ENCODE peak calls at places on chromosomes 13 and 19, in six cellular contexts. K is stromal cell of bone marrow; B is stimulated activated CD8-positive, alpha-beta memory T cell treated with anti-CD3 and anti-CD28 coated beads, Interleukin-12 subunit alpha, Interleukin-12 subunit beta, amount 100 ng/mL, for 1 hour; R is myocyte; H is uterus; Q is ACHN. F is an unnamed sample.

GRCh38 chr19:27744926-27745844 is 1467.8 kb downstream of the UQCRFS1 start:
- DNase-seq in Q (no peak), R (peak; percentile 88), B (no peak), H (no peak), K (no peak), F (no peak)

GRCh38 chr13:42041017-42041683 is 7.3 kb upstream of the DGKH start:
- DNase-seq in H (peak; percentile 39), R (peak; percentile 45), Q (peak; percentile 47), K (no peak), B (no peak), F (no peak)

GRCh38 chr13:113176822-113177221 is 18.4 kb downstream of the PROZ start:
- DNase-seq in H (no peak), Q (no peak), K (no peak), B (no peak), R (no peak), F (no peak)

GRCh38 chr13:20664304-20664703 is 39.2 kb upstream of the IL17D start:
- DNase-seq in K (no peak), B (no peak), H (no peak), Q (no peak), R (no peak), F (no peak)

GRCh38 chr13:44876782-44877324 is 112.4 kb downstream of the NUFIP1 start:
- DNase-seq in Q (no peak), R (no peak), B (no peak), H (no peak), K (no peak), F (no peak)

GRCh38 chr13:46396341-46396740 is 9.3 kb upstream of the RUBCNL start:
- DNase-seq in R (no peak), B (no peak), K (no peak), Q (no peak), H (no peak), F (no peak)

GRCh38 chr19:45251452-45252354 is 632 bp downstream of the MARK4 start:
- DNase-seq in R (no peak), K (no peak), H (no peak), B (no peak), Q (no peak), F (peak; percentile 69)

GRCh38 chr19:15331419-15332310 is 674 bp downstream of the BRD4 start:
- DNase-seq in H (peak; percentile 48), Q (peak; percentile 44), R (peak; percentile 28), K (no peak), B (peak; percentile 27), F (peak; percentile 61)

GRCh38 chr19:6464070-6464873 is at the start of gene CRB3:
- DNase-seq in H (no peak), K (no peak), R (no peak), B (peak; percentile 42), Q (peak; percentile 62), F (peak; percentile 98)

GRCh38 chr13:101706651-101707050 is 254.2 kb downstream of the ITGBL1 start:
- DNase-seq in Q (peak; percentile 57), K (peak; percentile 92), H (no peak), B (no peak), R (peak; percentile 98), F (no peak)

GRCh38 chr13:67408823-67409222 is 178.7 kb upstream of the PCDH9 start:
- DNase-seq in B (no peak), K (no peak), Q (no peak), H (no peak), R (no peak), F (no peak)

GRCh38 chr19:41555752-41556151 is 20.2 kb upstream of the CEACAM21 start:
- DNase-seq in K (no peak), Q (no peak), R (no peak), B (no peak), H (no peak), F (no peak)

GRCh38 chr19:5623397-5624153 is 692 bp downstream of the SAFB start:
- DNase-seq in B (no peak), Q (peak; percentile 8), K (no peak), H (peak; percentile 20), R (peak; percentile 19), F (peak; percentile 78)

GRCh38 chr13:34044660-34045080 is 226.7 kb downstream of the RFC3 start:
- DNase-seq in Q (no peak), B (no peak), K (peak; percentile 61), R (peak; percentile 46), H (no peak), F (no peak)

GRCh38 chr13:46492946-46493345 is 60.0 kb upstream of the LRCH1 start:
- DNase-seq in B (no peak), K (peak; percentile 54), R (peak; percentile 77), H (no peak), Q (peak; percentile 49), F (no peak)

GRCh38 chr13:106156468-106156867 is 379.0 kb downstream of the EFNB2 start:
- DNase-seq in K (peak; percentile 93), H (peak; percentile 19), B (no peak), R (peak; percentile 76), Q (peak; percentile 84), F (no peak)

GRCh38 chr13:21849323-21849722 is 178.4 kb downstream of the FGF9 start:
- DNase-seq in H (no peak), R (no peak), K (no peak), Q (peak; percentile 31), B (no peak), F (no peak)

GRCh38 chr19:54421521-54421920 is 6.3 kb downstream of the TTYH1 start:
- DNase-seq in R (no peak), K (no peak), Q (no peak), H (no peak), B (no peak), F (no peak)

GRCh38 chr13:44237276-44237767 is 136.3 kb upstream of the SERP2 start:
- DNase-seq in R (peak; percentile 64), B (no peak), H (peak; percentile 85), Q (no peak), K (peak; percentile 96), F (no peak)

GRCh38 chr13:37621811-37622361 is 23.3 kb upstream of the POSTN start:
- DNase-seq in B (no peak), H (peak; percentile 36), Q (no peak), R (peak; percentile 36), K (peak; percentile 58), F (no peak)

GRCh38 chr13:36131215-36131930 is at the start of gene DCLK1:
- DNase-seq in R (peak; percentile 86), Q (peak; percentile 46), H (peak; percentile 62), B (no peak), K (peak; percentile 59), F (peak; percentile 34)

GRCh38 chr19:4009990-4010807 is 2.7 kb downstream of the PIAS4 start:
- DNase-seq in H (no peak), Q (no peak), B (no peak), K (no peak), R (peak; percentile 47), F (peak; percentile 76)

GRCh38 chr19:46107371-46107770 is 17.1 kb downstream of the IGFL3 start:
- DNase-seq in B (no peak), H (no peak), R (peak; percentile 60), K (peak; percentile 30), Q (no peak), F (no peak)

GRCh38 chr19:5665781-5666513 is 14.4 kb downstream of the MICOS13 start:
- DNase-seq in R (peak; percentile 59), B (no peak), Q (peak; percentile 78), K (peak; percentile 75), H (no peak), F (peak; percentile 6)

GRCh38 chr13:106083620-106084350 is 451.7 kb downstream of the EFNB2 start:
- DNase-seq in B (no peak), Q (peak; percentile 46), R (peak; percentile 67), H (no peak), K (no peak), F (peak; percentile 17)

GRCh38 chr13:41916173-41916954 is 44.5 kb downstream of the VWA8 start:
- DNase-seq in Q (peak; percentile 24), K (peak; percentile 68), H (no peak), B (no peak), R (peak; percentile 45), F (no peak)

GRCh38 chr19:45103200-45103624 is 10.2 kb downstream of the PPP1R37 start:
- DNase-seq in R (no peak), H (no peak), Q (no peak), K (no peak), B (no peak), F (no peak)

GRCh38 chr19:36489920-36490415 is 607 bp upstream of the ZNF566 start:
- DNase-seq in H (peak; percentile 86), R (no peak), B (peak; percentile 52), Q (peak; percentile 90), K (peak; percentile 89), F (peak; percentile 75)

F was measured in pancreas.